ENCODE peak calls at places on chromosomes 5 and 9, in seven cellular contexts. One of them, this sample, is unnamed.

GRCh38 chr9:18666348-18666747 is 192.4 kb downstream of the ADAMTSL1 start:
- DNase-seq in NCI-H2081: no peak
- DNase-seq in AG08396: peak; percentile 13
- DNase-seq in neural crest cell: no peak
- DNase-seq in CD8-positive, alpha-beta T cell: no peak
- DNase-seq in PC-3: peak; percentile 19
- DNase-seq in retina: no peak
- DNase-seq in this sample: peak; percentile 49

GRCh38 chr5:3656803-3657202 is 61.2 kb downstream of the IRX1 start:
- DNase-seq in NCI-H2081: no peak
- DNase-seq in AG08396: no peak
- DNase-seq in neural crest cell: no peak
- DNase-seq in CD8-positive, alpha-beta T cell: no peak
- DNase-seq in PC-3: no peak
- DNase-seq in retina: no peak
- DNase-seq in this sample: no peak

GRCh38 chr5:14706615-14707021 is 42.1 kb downstream of the OTULIN start:
- DNase-seq in NCI-H2081: no peak
- DNase-seq in AG08396: peak; percentile 63
- DNase-seq in neural crest cell: no peak
- DNase-seq in CD8-positive, alpha-beta T cell: peak; percentile 38
- DNase-seq in PC-3: no peak
- DNase-seq in retina: no peak
- DNase-seq in this sample: peak; percentile 32

GRCh38 chr5:178786859-178787499 is 56.5 kb upstream of the ZNF354A start:
- DNase-seq in NCI-H2081: no peak
- DNase-seq in AG08396: peak; percentile 79
- DNase-seq in neural crest cell: no peak
- DNase-seq in CD8-positive, alpha-beta T cell: no peak
- DNase-seq in PC-3: peak; percentile 98
- DNase-seq in retina: no peak
- DNase-seq in this sample: peak; percentile 59

GRCh38 chr9:70111042-70111602 is 67.5 kb downstream of the MAMDC2 start:
- DNase-seq in NCI-H2081: peak; percentile 88
- DNase-seq in AG08396: peak; percentile 56
- DNase-seq in neural crest cell: peak; percentile 60
- DNase-seq in CD8-positive, alpha-beta T cell: peak; percentile 40
- DNase-seq in PC-3: peak; percentile 77
- DNase-seq in retina: no peak
- DNase-seq in this sample: peak; percentile 86

GRCh38 chr5:132487095-132487428 is 3.5 kb downstream of the IRF1 start:
- DNase-seq in NCI-H2081: no peak
- DNase-seq in AG08396: no peak
- DNase-seq in neural crest cell: no peak
- DNase-seq in CD8-positive, alpha-beta T cell: no peak
- DNase-seq in PC-3: no peak
- DNase-seq in retina: no peak
- DNase-seq in this sample: no peak

GRCh38 chr9:92191801-92192200 is 76.6 kb upstream of the SPTLC1 start:
- DNase-seq in NCI-H2081: no peak
- DNase-seq in AG08396: peak; percentile 38
- DNase-seq in neural crest cell: no peak
- DNase-seq in CD8-positive, alpha-beta T cell: no peak
- DNase-seq in PC-3: peak; percentile 40
- DNase-seq in retina: no peak
- DNase-seq in this sample: no peak

GRCh38 chr5:141889282-141889871 is 11.2 kb upstream of the PCDH1 start:
- DNase-seq in NCI-H2081: no peak
- DNase-seq in AG08396: no peak
- DNase-seq in neural crest cell: no peak
- DNase-seq in CD8-positive, alpha-beta T cell: no peak
- DNase-seq in PC-3: peak; percentile 35
- DNase-seq in retina: no peak
- DNase-seq in this sample: no peak

GRCh38 chr9:131500939-131501541 is 1.7 kb upstream of the POMT1 start:
- DNase-seq in NCI-H2081: no peak
- DNase-seq in AG08396: peak; percentile 45
- DNase-seq in neural crest cell: no peak
- DNase-seq in CD8-positive, alpha-beta T cell: peak; percentile 51
- DNase-seq in PC-3: peak; percentile 78
- DNase-seq in retina: no peak
- DNase-seq in this sample: peak; percentile 57

GRCh38 chr9:92966518-92966800 is 19.1 kb downstream of the FGD3 start:
- DNase-seq in NCI-H2081: no peak
- DNase-seq in AG08396: no peak
- DNase-seq in neural crest cell: no peak
- DNase-seq in CD8-positive, alpha-beta T cell: no peak
- DNase-seq in PC-3: no peak
- DNase-seq in retina: no peak
- DNase-seq in this sample: no peak

GRCh38 chr5:138981606-138982005 is 106.5 kb upstream of the LRRTM2 start:
- DNase-seq in NCI-H2081: no peak
- DNase-seq in AG08396: no peak
- DNase-seq in neural crest cell: no peak
- DNase-seq in CD8-positive, alpha-beta T cell: no peak
- DNase-seq in PC-3: peak; percentile 1
- DNase-seq in retina: no peak
- DNase-seq in this sample: peak; percentile 55

GRCh38 chr5:142561486-142562097 is 124.3 kb downstream of the FGF1 start:
- DNase-seq in NCI-H2081: no peak
- DNase-seq in AG08396: peak; percentile 12
- DNase-seq in neural crest cell: no peak
- DNase-seq in CD8-positive, alpha-beta T cell: no peak
- DNase-seq in PC-3: no peak
- DNase-seq in retina: no peak
- DNase-seq in this sample: peak; percentile 70

GRCh38 chr5:175214152-175214551 is 229.8 kb downstream of the DRD1 start:
- DNase-seq in NCI-H2081: no peak
- DNase-seq in AG08396: peak; percentile 85
- DNase-seq in neural crest cell: no peak
- DNase-seq in CD8-positive, alpha-beta T cell: no peak
- DNase-seq in PC-3: peak; percentile 74
- DNase-seq in retina: no peak
- DNase-seq in this sample: peak; percentile 94

GRCh38 chr9:123360161-123361085 is 4.4 kb downstream of the CRB2 start:
- DNase-seq in NCI-H2081: no peak
- DNase-seq in AG08396: no peak
- DNase-seq in neural crest cell: peak; percentile 95
- DNase-seq in CD8-positive, alpha-beta T cell: peak; percentile 7
- DNase-seq in PC-3: no peak
- DNase-seq in retina: peak; percentile 94
- DNase-seq in this sample: peak; percentile 62

GRCh38 chr9:118882674-118883073 is 486.6 kb downstream of the BRINP1 start:
- DNase-seq in NCI-H2081: no peak
- DNase-seq in AG08396: peak; percentile 10
- DNase-seq in neural crest cell: no peak
- DNase-seq in CD8-positive, alpha-beta T cell: no peak
- DNase-seq in PC-3: peak; percentile 2
- DNase-seq in retina: no peak
- DNase-seq in this sample: peak; percentile 11

GRCh38 chr5:53616939-53617549 is 56.6 kb downstream of the NDUFS4 start:
- DNase-seq in NCI-H2081: no peak
- DNase-seq in AG08396: no peak
- DNase-seq in neural crest cell: no peak
- DNase-seq in CD8-positive, alpha-beta T cell: no peak
- DNase-seq in PC-3: no peak
- DNase-seq in retina: no peak
- DNase-seq in this sample: peak; percentile 37

GRCh38 chr5:128082551-128083032 is 974 bp upstream of the SLC12A2 start:
- DNase-seq in NCI-H2081: no peak
- DNase-seq in AG08396: no peak
- DNase-seq in neural crest cell: no peak
- DNase-seq in CD8-positive, alpha-beta T cell: no peak
- DNase-seq in PC-3: no peak
- DNase-seq in retina: no peak
- DNase-seq in this sample: no peak

GRCh38 chr5:132392411-132392810 is 22.9 kb downstream of the SLC22A5 start:
- DNase-seq in NCI-H2081: no peak
- DNase-seq in AG08396: no peak
- DNase-seq in neural crest cell: no peak
- DNase-seq in CD8-positive, alpha-beta T cell: no peak
- DNase-seq in PC-3: no peak
- DNase-seq in retina: no peak
- DNase-seq in this sample: no peak

GRCh38 chr9:13705913-13706312 is 426.4 kb upstream of the MPDZ start:
- DNase-seq in NCI-H2081: no peak
- DNase-seq in AG08396: no peak
- DNase-seq in neural crest cell: no peak
- DNase-seq in CD8-positive, alpha-beta T cell: no peak
- DNase-seq in PC-3: no peak
- DNase-seq in retina: peak; percentile 15
- DNase-seq in this sample: peak; percentile 25

GRCh38 chr5:134038143-134038542 is 33.4 kb upstream of the VDAC1 start:
- DNase-seq in NCI-H2081: peak; percentile 20
- DNase-seq in AG08396: no peak
- DNase-seq in neural crest cell: no peak
- DNase-seq in CD8-positive, alpha-beta T cell: no peak
- DNase-seq in PC-3: no peak
- DNase-seq in retina: no peak
- DNase-seq in this sample: no peak

GRCh38 chr9:96616817-96617438 is 2.7 kb downstream of the CDC14B start:
- DNase-seq in NCI-H2081: no peak
- DNase-seq in AG08396: no peak
- DNase-seq in neural crest cell: no peak
- DNase-seq in CD8-positive, alpha-beta T cell: no peak
- DNase-seq in PC-3: no peak
- DNase-seq in retina: peak; percentile 4
- DNase-seq in this sample: no peak

GRCh38 chr9:4020038-4020746 is 279.7 kb downstream of the GLIS3 start:
- DNase-seq in NCI-H2081: no peak
- DNase-seq in AG08396: no peak
- DNase-seq in neural crest cell: no peak
- DNase-seq in CD8-positive, alpha-beta T cell: no peak
- DNase-seq in PC-3: peak; percentile 67
- DNase-seq in retina: no peak
- DNase-seq in this sample: peak; percentile 35

GRCh38 chr9:9557804-9558334 is 1054.9 kb downstream of the PTPRD start:
- DNase-seq in NCI-H2081: no peak
- DNase-seq in AG08396: no peak
- DNase-seq in neural crest cell: no peak
- DNase-seq in CD8-positive, alpha-beta T cell: no peak
- DNase-seq in PC-3: no peak
- DNase-seq in retina: no peak
- DNase-seq in this sample: no peak

GRCh38 chr9:131161585-131161984 is 36.2 kb downstream of the NUP214 start:
- DNase-seq in NCI-H2081: no peak
- DNase-seq in AG08396: no peak
- DNase-seq in neural crest cell: no peak
- DNase-seq in CD8-positive, alpha-beta T cell: no peak
- DNase-seq in PC-3: no peak
- DNase-seq in retina: no peak
- DNase-seq in this sample: no peak

This sample was measured in astrocyte of the hippocampus.